ENCODE peak calls at places on chromosome 17, in five cellular contexts. H, P, A, Z and U are unnamed samples.

GRCh38 chr17:74757502-74757901 is 9.1 kb downstream of the NHERF1 start:
- DNase-seq in H (no peak), P (no peak), A (no peak), Z (no peak), U (no peak)

GRCh38 chr17:76524598-76525512 is 12.7 kb downstream of the CYGB start:
- DNase-seq in H (peak), P (no peak), A (peak), Z (no peak), U (no peak)

GRCh38 chr17:4708436-4708835 is 2.0 kb upstream of the ARRB2 start:
- DNase-seq in H (no peak), P (peak), A (peak), Z (no peak), U (no peak)

GRCh38 chr17:57110579-57111367 is 25.7 kb downstream of the AKAP1 start:
- DNase-seq in H (peak), P (no peak), A (peak), Z (no peak), U (no peak)

GRCh38 chr17:1095093-1095852 is 84.5 kb downstream of the ABR start:
- DNase-seq in H (no peak), P (no peak), A (no peak), Z (no peak), U (no peak)

GRCh38 chr17:4365628-4366311 is 705 bp downstream of the UBE2G1 start:
- DNase-seq in H (no peak), P (peak), A (peak), Z (no peak), U (peak)

GRCh38 chr17:29032798-29033197 is 10.1 kb upstream of the PIPOX start:
- DNase-seq in H (no peak), P (peak), A (no peak), Z (no peak), U (no peak)

GRCh38 chr17:75738218-75738802 is 17.1 kb downstream of the ITGB4 start:
- DNase-seq in H (peak), P (no peak), A (no peak), Z (no peak), U (no peak)

GRCh38 chr17:41340934-41341861 is 9.4 kb downstream of the KRT33A start:
- DNase-seq in H (no peak), P (no peak), A (no peak), Z (no peak), U (no peak)

GRCh38 chr17:32288600-32288999 is 23.0 kb downstream of the RHBDL3 start:
- DNase-seq in H (no peak), P (no peak), A (no peak), Z (no peak), U (no peak)

GRCh38 chr17:76791053-76791980 is 53.4 kb downstream of the MFSD11 start:
- DNase-seq in H (peak), P (no peak), A (peak), Z (no peak), U (no peak)

GRCh38 chr17:27569257-27569722 is 61.7 kb upstream of the LGALS9 start:
- DNase-seq in H (peak), P (peak), A (no peak), Z (peak), U (peak)

GRCh38 chr17:28644782-28645575 is at the start of gene BLTP2:
- DNase-seq in H (peak), P (peak), A (peak), Z (peak), U (peak)

GRCh38 chr17:40121191-40121885 is 433 bp upstream of the MSL1 start:
- DNase-seq in H (peak), P (peak), A (peak), Z (no peak), U (no peak)

GRCh38 chr17:40121886-40122465 is at the start of gene MSL1:
- DNase-seq in H (peak), P (peak), A (peak), Z (no peak), U (peak)

GRCh38 chr17:40123811-40124114 is 2.0 kb downstream of the MSL1 start:
- DNase-seq in H (no peak), P (no peak), A (no peak), Z (no peak), U (no peak)

GRCh38 chr17:40122944-40123810 is 1.4 kb downstream of the MSL1 start:
- DNase-seq in H (peak), P (peak), A (peak), Z (no peak), U (no peak)

DNA sequence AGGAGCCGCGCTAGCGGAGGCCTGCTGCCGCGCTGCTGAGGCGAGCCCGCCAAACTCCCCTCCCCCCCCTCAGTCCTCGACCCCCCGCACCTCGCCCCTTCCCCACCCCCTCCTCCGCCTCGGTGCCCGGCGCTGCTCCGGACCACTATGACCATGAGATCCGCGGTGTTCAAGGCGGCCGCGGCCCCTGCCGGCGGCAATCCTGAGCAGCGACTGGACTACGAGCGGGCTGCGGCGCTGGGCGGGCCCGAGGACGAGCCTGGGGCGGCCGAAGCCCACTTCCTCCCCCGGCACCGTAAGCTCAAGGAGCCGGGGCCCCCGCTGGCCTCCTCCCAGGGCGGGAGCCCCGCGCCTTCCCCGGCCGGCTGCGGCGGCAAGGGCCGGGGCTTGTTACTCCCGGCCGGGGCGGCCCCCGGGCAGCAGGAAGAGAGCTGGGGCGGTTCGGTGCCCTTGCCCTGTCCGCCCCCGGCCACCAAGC is 734 bp downstream of the MSL1 start:
- DNase-seq in H (peak), P (peak), A (peak), Z (no peak), U (no peak)
- H3K18ac ChIP-seq in H (peak), P (peak), A (peak), Z (peak), U (peak)

DNA sequence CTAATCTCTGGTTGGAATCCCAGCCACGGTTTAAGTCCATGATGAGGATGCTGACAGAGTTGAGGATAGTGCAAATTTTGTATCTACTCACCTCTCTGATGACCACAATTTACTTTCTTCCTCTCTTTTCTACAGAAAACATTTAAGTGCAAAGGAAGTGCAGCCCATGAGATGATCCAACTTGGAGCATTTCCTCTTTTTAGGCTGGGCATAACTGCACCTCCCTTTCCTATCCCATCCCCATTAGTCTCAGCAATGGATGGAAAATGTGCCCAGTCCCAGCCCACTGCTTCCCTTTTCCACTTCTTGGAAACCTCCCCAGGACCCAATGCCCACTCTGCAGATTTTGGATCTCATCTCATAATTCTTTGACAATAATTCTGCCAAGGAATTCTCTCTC is 16.6 kb upstream of the CCL8 start:
- DNase-seq in H (no peak), P (no peak), A (no peak), Z (no peak), U (no peak)
- H2AFZ ChIP-seq in H (no peak), P (no peak), A (no peak), Z (no peak), U (no peak)

GRCh38 chr17:15945493-15946209 is 721 bp downstream of the ADORA2B start:
- DNase-seq in H (peak), P (no peak), A (peak), Z (no peak), U (no peak)
- H3K18ac ChIP-seq in H (peak), P (peak), A (peak), Z (peak), U (peak)

GRCh38 chr17:66678061-66678460 is 156.9 kb upstream of the CACNG5 start:
- DNase-seq in H (no peak), P (peak), A (no peak), Z (no peak), U (no peak)
- H2AFZ ChIP-seq in H (no peak), P (no peak), A (no peak), Z (no peak), U (no peak)

GRCh38 chr17:65551641-65552040 is 9.8 kb downstream of the AXIN2 start:
- DNase-seq in H (no peak), P (no peak), A (no peak), Z (no peak), U (no peak)

GRCh38 chr17:65548570-65548969 is 12.9 kb downstream of the AXIN2 start:
- DNase-seq in H (no peak), P (no peak), A (no peak), Z (no peak), U (no peak)

GRCh38 chr17:65552214-65552613 is 9.2 kb downstream of the AXIN2 start:
- DNase-seq in H (no peak), P (no peak), A (no peak), Z (no peak), U (no peak)

GRCh38 chr17:65550075-65550635 is 11.3 kb downstream of the AXIN2 start:
- DNase-seq in H (no peak), P (no peak), A (no peak), Z (no peak), U (peak)

GRCh38 chr17:65550758-65551157 is 10.7 kb downstream of the AXIN2 start:
- DNase-seq in H (no peak), P (no peak), A (no peak), Z (no peak), U (no peak)
- H3K18ac ChIP-seq in H (no peak), P (no peak), A (no peak), Z (no peak), U (peak)

DNA sequence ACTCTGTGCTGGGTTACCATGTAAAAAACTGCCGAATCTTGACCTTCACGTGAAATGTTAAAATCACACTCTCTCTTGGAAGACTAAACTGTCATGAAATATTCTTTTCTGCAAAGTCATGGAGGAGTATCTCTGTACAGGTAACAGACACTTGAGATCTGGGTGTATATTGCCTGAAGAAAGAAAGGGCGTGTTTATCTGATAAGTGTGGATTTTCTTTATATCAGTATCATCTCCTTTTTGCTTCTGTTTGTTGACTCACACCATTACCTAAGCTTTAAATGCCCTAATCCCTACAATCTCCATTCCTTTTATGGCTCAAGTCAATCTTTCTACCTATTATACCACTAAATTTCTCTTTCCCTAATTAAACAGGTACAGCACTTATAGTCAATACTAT is 673.2 kb upstream of the SOX9 start:
- DNase-seq in H (no peak), P (no peak), A (no peak), Z (no peak), U (no peak)
- H2AFZ ChIP-seq in H (no peak), P (no peak), A (no peak), Z (no peak), U (no peak)

DNA sequence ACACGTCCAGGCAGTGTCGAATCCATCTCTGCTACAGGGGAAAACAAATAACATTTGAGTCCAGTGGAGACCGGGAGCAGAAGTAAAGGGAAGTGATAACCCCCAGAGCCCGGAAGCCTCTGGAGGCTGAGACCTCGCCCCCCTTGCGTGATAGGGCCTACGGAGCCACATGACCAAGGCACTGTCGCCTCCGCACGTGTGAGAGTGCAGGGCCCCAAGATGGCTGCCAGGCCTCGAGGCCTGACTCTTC is 7.2 kb upstream of the CD68 start:
- DNase-seq in H (no peak), P (no peak), A (no peak), Z (no peak), U (no peak)
- H3K18ac ChIP-seq in H (peak), P (peak), A (peak), Z (peak), U (no peak)

DNA sequence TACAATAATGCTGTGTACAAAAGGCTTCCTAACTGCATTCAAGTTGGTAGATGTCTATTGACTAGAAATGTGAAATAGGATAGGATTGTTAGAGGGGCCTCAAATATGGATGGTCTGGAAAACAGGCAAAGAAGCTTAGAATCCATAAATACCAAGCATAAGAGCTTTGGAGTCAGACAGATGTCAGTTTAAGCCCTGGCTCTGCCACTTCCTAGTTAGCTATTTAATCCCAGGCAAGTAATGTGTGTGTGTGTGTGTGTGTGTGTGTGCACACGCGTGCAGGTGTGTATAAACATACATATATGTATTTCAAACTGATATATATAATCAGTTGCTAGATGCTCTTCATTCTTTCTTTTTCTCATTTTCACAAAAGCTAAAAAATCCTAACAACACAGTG is 66.7 kb downstream of the MMD start:
- DNase-seq in H (no peak), P (no peak), A (no peak), Z (no peak), U (no peak)
- H2AFZ ChIP-seq in H (no peak), P (no peak), A (no peak), Z (no peak), U (no peak)

GRCh38 chr17:81701288-81702071 is 1.7 kb upstream of the MRPL12 start:
- DNase-seq in H (no peak), P (no peak), A (peak), Z (no peak), U (no peak)
- H3K18ac ChIP-seq in H (no peak), P (no peak), A (no peak), Z (no peak), U (no peak)

GRCh38 chr17:42512733-42513251 is 23.2 kb upstream of the NAGLU start:
- DNase-seq in H (peak), P (no peak), A (no peak), Z (no peak), U (no peak)
- H2AFZ ChIP-seq in H (no peak), P (no peak), A (no peak), Z (no peak), U (no peak)